ENCODE peak calls at places on chromosomes 3 and 15, in seven cellular contexts. N is upper lobe of right lung; Z is CD8-positive, alpha-beta memory T cell; X is body of pancreas; E is tibial artery; T is uterus; J is astrocyte. F is an unnamed sample.

GRCh38 chr3:129439381-129439816 is 349 bp downstream of the MBD4 start:
- DNase-seq in N (peak), Z (no peak), X (peak), E (no peak), T (peak), J (no peak), F (no peak)

GRCh38 chr3:42024578-42025387 is 62.9 kb upstream of the ULK4 start:
- DNase-seq in N (no peak), Z (no peak), X (no peak), E (no peak), T (no peak), J (no peak), F (no peak)

GRCh38 chr15:34038023-34038403 is 991 bp downstream of the AVEN start:
- DNase-seq in N (no peak), Z (no peak), X (no peak), E (no peak), T (no peak), J (no peak), F (no peak)

GRCh38 chr15:96171271-96171739 is 159.2 kb upstream of the NR2F2 start:
- DNase-seq in N (no peak), Z (no peak), X (peak), E (no peak), T (no peak), J (peak), F (no peak)

GRCh38 chr15:23648920-23649515 is 1.4 kb upstream of the MAGEL2 start:
- DNase-seq in N (no peak), Z (no peak), X (peak), E (no peak), T (peak), J (no peak), F (no peak)

GRCh38 chr15:81851307-81851706 is 194.5 kb downstream of the MEX3B start:
- DNase-seq in N (no peak), Z (no peak), X (no peak), E (no peak), T (no peak), J (no peak), F (no peak)

GRCh38 chr3:151769175-151769574 is 35.4 kb downstream of the AADACL2 start:
- DNase-seq in N (no peak), Z (no peak), X (no peak), E (no peak), T (no peak), J (no peak), F (no peak)

GRCh38 chr3:154584041-154584440 is 154.1 kb upstream of the GPR149 start:
- DNase-seq in N (no peak), Z (no peak), X (no peak), E (no peak), T (no peak), J (no peak), F (no peak)

GRCh38 chr15:65796610-65797012 is 4.5 kb upstream of the DENND4A start:
- DNase-seq in N (no peak), Z (no peak), X (no peak), E (no peak), T (no peak), J (peak), F (no peak)

GRCh38 chr3:29186131-29186599 is 94.7 kb upstream of the RBMS3 start:
- DNase-seq in N (no peak), Z (no peak), X (no peak), E (no peak), T (no peak), J (peak), F (no peak)

GRCh38 chr3:156551746-156552145 is 3.2 kb downstream of the SSR3 start:
- DNase-seq in N (no peak), Z (no peak), X (no peak), E (no peak), T (no peak), J (peak), F (no peak)

GRCh38 chr3:106740116-106740515 is 637.1 kb upstream of the CCDC54 start:
- DNase-seq in N (no peak), Z (no peak), X (no peak), E (no peak), T (no peak), J (no peak), F (no peak)

GRCh38 chr3:178382388-178383061 is 153.7 kb upstream of the KCNMB2 start:
- DNase-seq in N (no peak), Z (no peak), X (no peak), E (no peak), T (no peak), J (peak), F (no peak)

GRCh38 chr15:81155375-81156218 is 21.5 kb downstream of the CFAP161 start:
- DNase-seq in N (no peak), Z (peak), X (peak), E (no peak), T (peak), J (peak), F (no peak)

GRCh38 chr3:107846282-107846852 is 244.5 kb downstream of the CD47 start:
- DNase-seq in N (peak), Z (peak), X (peak), E (peak), T (peak), J (peak), F (peak)

GRCh38 chr3:12400795-12401194 is 83.5 kb upstream of the TSEN2 start:
- DNase-seq in N (no peak), Z (no peak), X (no peak), E (no peak), T (no peak), J (peak), F (no peak)

GRCh38 chr3:31137718-31138465 is 243.4 kb upstream of the GADL1 start:
- DNase-seq in N (no peak), Z (no peak), X (no peak), E (no peak), T (no peak), J (peak), F (no peak)

GRCh38 chr15:62141200-62141599 is 23.9 kb downstream of the C2CD4B start:
- DNase-seq in N (no peak), Z (no peak), X (no peak), E (no peak), T (no peak), J (no peak), F (no peak)

GRCh38 chr15:84749111-84749991 is 959 bp downstream of the ZNF592 start:
- DNase-seq in N (peak), Z (peak), X (peak), E (peak), T (peak), J (peak), F (no peak)

GRCh38 chr3:27060336-27060735 is 308.8 kb downstream of the NEK10 start:
- DNase-seq in N (no peak), Z (no peak), X (no peak), E (no peak), T (no peak), J (no peak), F (no peak)

GRCh38 chr15:77455696-77456293 is 35.1 kb downstream of the HMG20A start:
- DNase-seq in N (no peak), Z (no peak), X (peak), E (no peak), T (no peak), J (peak), F (no peak)
- H3K27ac ChIP-seq in N (peak), Z (no peak), X (peak), E (peak), T (peak), J (peak), F (no peak)

GRCh38 chr3:23072672-23073071 is 130.5 kb upstream of the UBE2E2 start:
- DNase-seq in N (no peak), Z (no peak), X (no peak), E (no peak), T (no peak), J (no peak), F (no peak)
- H3K27ac ChIP-seq in N (no peak), Z (no peak), X (no peak), E (no peak), T (no peak), J (no peak), F (no peak)

GRCh38 chr3:52693071-52693470 is 7.2 kb downstream of the GNL3 start:
- DNase-seq in N (no peak), Z (no peak), X (no peak), E (no peak), T (no peak), J (peak), F (no peak)
- H3K27ac ChIP-seq in N (no peak), Z (no peak), X (no peak), E (no peak), T (no peak), J (no peak), F (no peak)

DNA sequence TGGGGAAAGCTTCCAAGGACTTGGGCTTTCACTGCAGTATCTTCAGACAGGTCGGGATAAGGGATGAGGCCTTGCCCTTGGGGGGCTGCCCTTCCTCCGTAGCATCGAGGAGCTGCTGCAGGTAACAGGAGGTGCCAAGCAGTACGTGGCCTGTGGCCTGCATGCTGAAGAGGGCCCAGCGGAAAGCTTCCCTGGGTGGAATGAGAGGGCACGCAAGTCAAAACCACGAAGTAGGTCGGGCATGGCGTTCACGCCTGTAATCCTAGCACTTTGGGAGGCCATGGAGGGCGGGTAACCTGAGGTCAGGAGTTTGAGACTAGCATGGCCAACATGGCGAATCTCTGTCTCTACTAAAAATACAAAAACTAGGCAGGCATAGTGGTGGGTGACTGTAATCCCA is 12.9 kb downstream of the CIDEC start:
- DNase-seq in N (no peak), Z (no peak), X (no peak), E (no peak), T (no peak), J (no peak), F (no peak)
- H3K27ac ChIP-seq in N (no peak), Z (no peak), X (no peak), E (peak), T (peak), J (no peak), F (no peak)

GRCh38 chr15:67136802-67137201 is 71.4 kb downstream of the SMAD3 start:
- DNase-seq in N (no peak), Z (no peak), X (no peak), E (peak), T (no peak), J (no peak), F (no peak)

GRCh38 chr15:67140078-67140833 is 74.9 kb downstream of the SMAD3 start:
- DNase-seq in N (no peak), Z (no peak), X (no peak), E (peak), T (no peak), J (no peak), F (no peak)

GRCh38 chr15:67138946-67139855 is 73.8 kb downstream of the SMAD3 start:
- DNase-seq in N (no peak), Z (no peak), X (peak), E (peak), T (no peak), J (no peak), F (no peak)

GRCh38 chr15:67137319-67137718 is 71.9 kb downstream of the SMAD3 start:
- DNase-seq in N (no peak), Z (no peak), X (no peak), E (no peak), T (no peak), J (no peak), F (no peak)

GRCh38 chr15:67137951-67138935 is 72.8 kb downstream of the SMAD3 start:
- DNase-seq in N (no peak), Z (no peak), X (no peak), E (peak), T (no peak), J (no peak), F (no peak)
- H3K27ac ChIP-seq in N (peak), Z (no peak), X (peak), E (peak), T (peak), J (peak), F (no peak)

GRCh38 chr3:132789959-132790358 is 67.8 kb upstream of the NPHP3 start:
- DNase-seq in N (no peak), Z (no peak), X (no peak), E (no peak), T (no peak), J (no peak), F (no peak)

GRCh38 chr3:132786890-132787289 is 64.7 kb upstream of the NPHP3 start:
- DNase-seq in N (no peak), Z (no peak), X (no peak), E (no peak), T (no peak), J (no peak), F (no peak)

GRCh38 chr3:132790806-132791205 is 68.6 kb upstream of the NPHP3 start:
- DNase-seq in N (no peak), Z (no peak), X (no peak), E (no peak), T (no peak), J (no peak), F (no peak)

GRCh38 chr3:132787616-132788015 is 65.4 kb upstream of the NPHP3 start:
- DNase-seq in N (no peak), Z (no peak), X (no peak), E (no peak), T (peak), J (no peak), F (no peak)

GRCh38 chr3:132788299-132788698 is 66.1 kb upstream of the NPHP3 start:
- DNase-seq in N (no peak), Z (no peak), X (peak), E (no peak), T (peak), J (peak), F (no peak)
- H3K27ac ChIP-seq in N (no peak), Z (no peak), X (no peak), E (peak), T (peak), J (no peak), F (peak)

DNA sequence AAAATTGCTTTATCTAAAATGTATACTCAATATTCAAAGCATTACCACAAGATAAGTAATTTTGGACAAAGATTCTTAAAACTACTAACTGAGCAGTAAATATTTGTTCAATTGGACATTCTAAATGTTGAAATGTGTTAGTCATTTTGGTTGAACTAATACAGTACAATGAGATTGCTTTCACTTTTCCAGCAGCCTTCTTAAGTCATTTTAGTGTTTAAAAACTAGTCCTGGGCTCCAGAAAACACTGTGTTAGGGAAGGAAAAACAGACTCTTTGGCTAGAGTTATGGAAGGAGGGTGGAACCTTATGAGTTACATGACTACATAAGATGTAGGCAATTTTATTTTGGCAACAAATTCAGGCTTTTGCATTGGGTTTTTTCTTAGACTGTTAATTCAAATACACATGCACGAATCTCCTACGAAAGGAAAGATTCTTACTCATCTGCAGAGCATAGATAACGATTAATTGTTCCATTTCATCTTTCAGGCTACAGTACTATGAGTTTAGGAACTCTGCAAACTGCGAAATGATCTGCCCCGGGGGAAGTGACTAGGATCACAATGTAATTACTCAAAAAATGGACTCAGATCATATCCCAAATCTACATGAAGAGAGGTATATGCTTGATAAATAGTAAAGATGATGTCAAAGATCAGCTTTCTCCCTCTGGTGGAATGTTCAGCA is 492.8 kb upstream of the MDFIC2 start:
- DNase-seq in N (no peak), Z (no peak), X (no peak), E (no peak), T (no peak), J (peak), F (no peak)
- H3K27ac ChIP-seq in N (no peak), Z (no peak), X (no peak), E (no peak), T (peak), J (no peak), F (no peak)

DNA sequence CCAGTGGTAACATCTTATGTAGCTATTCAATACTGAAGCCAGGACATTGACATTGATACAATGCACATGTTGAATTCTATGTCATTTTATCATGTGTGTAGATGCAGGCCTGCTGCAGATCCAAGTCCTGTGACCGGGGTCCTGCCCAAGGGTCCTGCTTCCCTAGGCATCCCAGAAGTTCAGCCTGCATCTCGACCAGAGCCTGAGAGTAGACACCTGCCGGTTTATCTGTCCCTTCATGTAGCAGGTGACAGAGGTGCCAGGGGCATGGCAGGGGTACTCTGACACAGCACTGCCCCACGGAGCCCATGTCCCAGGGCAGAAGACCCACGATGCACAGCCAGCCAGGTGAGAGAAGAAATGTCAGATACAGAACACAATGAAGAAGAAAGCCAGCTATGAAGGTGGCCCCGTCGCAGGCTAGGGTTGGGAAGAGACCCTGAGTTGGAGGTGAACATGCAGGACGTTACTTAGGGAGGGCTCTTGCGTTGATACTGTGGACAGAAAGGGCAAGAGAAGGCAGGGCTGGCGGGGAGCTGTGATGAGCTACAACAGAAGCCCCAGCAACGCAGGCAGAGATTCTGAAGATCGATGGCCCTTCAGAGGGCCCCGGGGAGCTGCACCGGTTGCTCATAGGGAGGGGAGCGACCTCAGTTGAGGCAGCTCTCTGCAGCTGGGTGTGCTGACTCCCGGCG is 51.0 kb downstream of the TPRA1 start:
- DNase-seq in N (no peak), Z (no peak), X (no peak), E (peak), T (no peak), J (no peak), F (no peak)
- H3K27ac ChIP-seq in N (no peak), Z (no peak), X (no peak), E (no peak), T (no peak), J (no peak), F (no peak)

F was measured in caudate nucleus.